ENCODE peak calls at places on chromosomes 6 and 20, in nine cellular contexts. O is foreskin fibroblast, L is IMR-90, Y is neural progenitor cell, S is astrocyte, H is cardiac muscle cell, K is epithelial cell of esophagus, A is A549, R is WTC11. Q is an unnamed sample.

GRCh38 chr20:32157611-32158010 is 48.1 kb downstream of the TM9SF4 start:
- DNase-seq in O (no peak), L (no peak), Y (no peak), S (no peak), H (no peak), K (no peak), A (no peak), R (no peak), Q (no peak)

GRCh38 chr20:37193821-37194220 is 14.5 kb upstream of the MROH8 start:
- DNase-seq in O (no peak), L (no peak), Y (no peak), S (no peak), H (no peak), K (no peak), A (no peak), R (no peak), Q (no peak)

GRCh38 chr20:51958636-51959542 is 156.6 kb upstream of the SALL4 start:
- DNase-seq in O (peak), L (peak), Y (peak), S (peak), H (no peak), K (no peak), A (no peak), R (no peak), Q (no peak)

GRCh38 chr6:11043961-11044711 is at the start of gene ELOVL2:
- DNase-seq in O (peak), L (peak), Y (peak), S (peak), H (peak), K (peak), A (peak), R (peak), Q (peak)

GRCh38 chr20:32231847-32232246 is 24.2 kb downstream of the POFUT1 start:
- DNase-seq in O (no peak), L (peak), Y (no peak), S (no peak), H (no peak), K (no peak), A (no peak), R (no peak), Q (no peak)

GRCh38 chr6:156595481-156595880 is 181.7 kb upstream of the ARID1B start:
- DNase-seq in O (no peak), L (no peak), Y (no peak), S (peak), H (no peak), K (no peak), A (no peak), R (no peak), Q (no peak)

GRCh38 chr6:166005401-166005845 is 162.2 kb downstream of the TBXT start:
- DNase-seq in O (peak), L (peak), Y (peak), S (peak), H (peak), K (no peak), A (peak), R (no peak), Q (peak)

GRCh38 chr20:18686696-18687095 is 98.8 kb downstream of the DTD1 start:
- DNase-seq in O (no peak), L (peak), Y (no peak), S (no peak), H (no peak), K (no peak), A (no peak), R (no peak), Q (no peak)

GRCh38 chr6:80523531-80523970 is 417.1 kb downstream of the BCKDHB start:
- DNase-seq in O (peak), L (peak), Y (peak), S (no peak), H (peak), K (peak), A (no peak), R (peak), Q (peak)

GRCh38 chr6:34940030-34940434 is 51.0 kb downstream of the ANKS1A start:
- DNase-seq in O (no peak), L (no peak), Y (no peak), S (no peak), H (peak), K (no peak), A (no peak), R (no peak), Q (no peak)

GRCh38 chr6:140490086-140490485 is 1115.6 kb upstream of the CITED2 start:
- DNase-seq in O (peak), L (peak), Y (no peak), S (no peak), H (no peak), K (peak), A (no peak), R (no peak), Q (no peak)

GRCh38 chr6:75115501-75115900 is 90.4 kb downstream of the COL12A1 start:
- DNase-seq in O (no peak), L (peak), Y (peak), S (peak), H (no peak), K (no peak), A (no peak), R (no peak), Q (no peak)

GRCh38 chr6:31947864-31948263 is 2.0 kb downstream of the CFB start:
- DNase-seq in O (no peak), L (no peak), Y (no peak), S (no peak), H (no peak), K (no peak), A (no peak), R (no peak), Q (no peak)

GRCh38 chr6:170405311-170405975 is 98.9 kb downstream of the FAM120B start:
- DNase-seq in O (peak), L (peak), Y (no peak), S (peak), H (no peak), K (peak), A (no peak), R (no peak), Q (no peak)

GRCh38 chr6:6785163-6785521 is 196.6 kb downstream of the LY86 start:
- DNase-seq in O (no peak), L (no peak), Y (no peak), S (no peak), H (no peak), K (no peak), A (no peak), R (no peak), Q (no peak)

GRCh38 chr6:152267967-152268845 is 369.0 kb downstream of the SYNE1 start:
- DNase-seq in O (peak), L (no peak), Y (peak), S (no peak), H (peak), K (peak), A (peak), R (no peak), Q (peak)

GRCh38 chr6:147448212-147448611 is 60.3 kb upstream of the SAMD5 start:
- DNase-seq in O (no peak), L (no peak), Y (peak), S (no peak), H (no peak), K (peak), A (no peak), R (peak), Q (peak)

GRCh38 chr6:47736083-47736700 is 37.8 kb downstream of the ADGRF4 start:
- DNase-seq in O (no peak), L (no peak), Y (no peak), S (peak), H (no peak), K (peak), A (no peak), R (no peak), Q (no peak)

GRCh38 chr6:138622967-138623366 is 123.7 kb upstream of the NHSL1 start:
- DNase-seq in O (peak), L (no peak), Y (no peak), S (peak), H (no peak), K (peak), A (no peak), R (no peak), Q (no peak)

GRCh38 chr6:90574610-90575009 is 12.3 kb downstream of the MAP3K7 start:
- DNase-seq in O (peak), L (peak), Y (no peak), S (peak), H (no peak), K (no peak), A (no peak), R (no peak), Q (no peak)

GRCh38 chr6:36724514-36725385 is 27.1 kb downstream of the RAB44 start:
- DNase-seq in O (peak), L (peak), Y (peak), S (peak), H (peak), K (peak), A (peak), R (peak), Q (peak)

GRCh38 chr20:22411568-22412450 is 172.6 kb downstream of the FOXA2 start:
- DNase-seq in O (no peak), L (no peak), Y (no peak), S (peak), H (no peak), K (peak), A (peak), R (no peak), Q (no peak)

GRCh38 chr6:53710788-53711187 is 45.2 kb upstream of the KLHL31 start:
- DNase-seq in O (no peak), L (no peak), Y (no peak), S (no peak), H (no peak), K (no peak), A (no peak), R (no peak), Q (no peak)

GRCh38 chr6:6494677-6495076 is 93.8 kb upstream of the LY86 start:
- DNase-seq in O (no peak), L (no peak), Y (peak), S (no peak), H (peak), K (peak), A (peak), R (peak), Q (peak)

GRCh38 chr6:150079604-150080003 is 10.7 kb upstream of the ULBP3 start:
- DNase-seq in O (no peak), L (no peak), Y (peak), S (peak), H (no peak), K (no peak), A (no peak), R (no peak), Q (no peak)
- TF ChIP-seq CTCF in O (no peak), L (no peak), Y (no peak), S (no peak), H (no peak), K (no peak), A (no peak), R (no peak), Q (no peak)

GRCh38 chr20:44796758-44797457 is 13.4 kb downstream of the RIMS4 start:
- DNase-seq in O (no peak), L (no peak), Y (no peak), S (no peak), H (no peak), K (no peak), A (no peak), R (no peak), Q (no peak)

GRCh38 chr20:44799691-44800090 is 10.7 kb downstream of the RIMS4 start:
- DNase-seq in O (no peak), L (no peak), Y (no peak), S (no peak), H (no peak), K (no peak), A (no peak), R (no peak), Q (no peak)

GRCh38 chr20:44802702-44803101 is 7.6 kb downstream of the RIMS4 start:
- DNase-seq in O (no peak), L (no peak), Y (no peak), S (no peak), H (no peak), K (no peak), A (no peak), R (no peak), Q (no peak)

GRCh38 chr20:44803383-44803941 is 6.9 kb downstream of the RIMS4 start:
- DNase-seq in O (no peak), L (no peak), Y (no peak), S (no peak), H (peak), K (no peak), A (no peak), R (no peak), Q (no peak)

GRCh38 chr20:44800398-44801046 is 9.8 kb downstream of the RIMS4 start:
- DNase-seq in O (no peak), L (no peak), Y (peak), S (no peak), H (no peak), K (no peak), A (no peak), R (peak), Q (peak)
- TF ChIP-seq CTCF in O (no peak), L (peak), Y (peak), S (no peak), H (peak), K (no peak), A (peak), R (no peak), Q (peak)

DNA sequence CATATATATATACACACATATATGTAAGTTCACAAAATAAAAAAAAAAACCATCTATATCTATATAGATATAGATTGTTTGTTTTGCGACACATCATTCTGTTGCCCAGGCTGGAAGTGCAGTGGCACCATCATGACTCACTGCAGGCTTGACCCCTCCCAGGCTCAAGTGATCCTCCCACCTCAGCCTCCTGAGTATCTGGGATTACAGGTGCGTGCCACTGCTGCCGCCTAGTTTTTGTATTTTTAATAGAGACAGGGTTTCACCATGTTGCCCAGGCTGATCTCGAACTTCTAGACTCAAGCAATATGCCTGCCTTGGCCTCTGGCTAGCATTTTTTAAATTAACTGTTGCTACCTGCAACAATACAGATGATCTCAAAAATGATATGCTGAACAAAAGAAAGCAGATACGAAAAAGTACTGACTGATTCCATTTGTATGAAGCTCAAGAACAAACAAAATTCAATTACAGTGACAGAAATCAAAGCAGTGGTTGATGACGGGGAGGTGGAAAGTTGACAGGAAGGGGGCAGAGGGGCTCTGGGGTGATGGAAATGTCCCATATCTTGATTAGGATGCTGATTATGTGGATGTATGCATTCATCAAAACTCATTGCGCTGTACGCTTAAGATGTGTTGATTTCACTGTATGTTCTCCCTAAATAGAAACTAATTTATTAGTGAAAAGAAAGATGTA is 49.6 kb downstream of the ATXN1 start:
- DNase-seq in O (peak), L (no peak), Y (no peak), S (no peak), H (no peak), K (peak), A (no peak), R (no peak), Q (no peak)
- TF ChIP-seq CTCF in O (no peak), L (no peak), Y (no peak), S (no peak), H (no peak), K (peak), A (peak), R (no peak), Q (no peak)

GRCh38 chr20:62782149-62782892 is 14.0 kb upstream of the MRGBP start:
- DNase-seq in O (no peak), L (no peak), Y (peak), S (no peak), H (no peak), K (no peak), A (no peak), R (peak), Q (no peak)
- TF ChIP-seq CTCF in O (no peak), L (peak), Y (peak), S (no peak), H (peak), K (peak), A (no peak), R (no peak), Q (no peak)

GRCh38 chr6:161618816-161619454 is 345.1 kb upstream of the AGPAT4 start:
- DNase-seq in O (peak), L (no peak), Y (peak), S (peak), H (peak), K (peak), A (peak), R (peak), Q (peak)
- TF ChIP-seq CTCF in O (peak), L (no peak), Y (peak), S (peak), H (peak), K (peak), A (peak), R (no peak), Q (peak)

GRCh38 chr6:103677290-103677689 is 1182.4 kb downstream of the HACE1 start:
- DNase-seq in O (no peak), L (no peak), Y (no peak), S (no peak), H (no peak), K (no peak), A (no peak), R (no peak), Q (no peak)

GRCh38 chr6:103675807-103676406 is 1183.8 kb downstream of the HACE1 start:
- DNase-seq in O (no peak), L (no peak), Y (no peak), S (no peak), H (no peak), K (peak), A (no peak), R (no peak), Q (no peak)

GRCh38 chr6:103674790-103675189 is 1184.9 kb downstream of the HACE1 start:
- DNase-seq in O (no peak), L (no peak), Y (no peak), S (no peak), H (no peak), K (no peak), A (no peak), R (no peak), Q (no peak)

GRCh38 chr6:103672169-103672568 is 1187.5 kb downstream of the HACE1 start:
- DNase-seq in O (no peak), L (no peak), Y (peak), S (no peak), H (peak), K (peak), A (no peak), R (no peak), Q (no peak)
- TF ChIP-seq CTCF in O (no peak), L (no peak), Y (peak), S (no peak), H (no peak), K (no peak), A (no peak), R (no peak), Q (peak)

DNA sequence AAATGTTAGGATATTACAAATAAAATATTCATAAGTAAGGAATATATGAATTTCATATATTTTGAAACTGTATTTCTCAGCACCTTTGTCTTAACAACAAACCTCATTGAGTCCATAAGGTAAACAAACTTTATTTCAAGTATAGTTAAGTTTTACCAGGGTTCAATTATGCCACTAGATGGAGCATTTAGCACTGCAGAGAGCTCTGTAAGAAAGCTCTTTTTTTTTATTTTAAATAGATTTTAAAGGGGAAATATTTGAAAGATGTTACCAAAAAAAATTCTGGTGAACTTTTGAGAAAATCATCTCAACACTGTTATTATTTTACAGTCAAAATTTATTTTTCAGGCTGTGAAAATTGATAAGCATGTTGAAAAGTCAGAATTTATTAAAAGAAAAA is 955.2 kb upstream of the EYS start:
- DNase-seq in O (peak), L (peak), Y (peak), S (peak), H (peak), K (peak), A (no peak), R (no peak), Q (no peak)
- TF ChIP-seq CTCF in O (peak), L (peak), Y (peak), S (peak), H (peak), K (peak), A (no peak), R (no peak), Q (peak)

Q was measured in nephron progenitor cell.